ENCODE peak calls at places on chromosomes 5 and 9, in eight cellular contexts. One of them, this sample, is unnamed.

GRCh38 chr9:129697111-129697955 is 31.9 kb downstream of the PRRX2 start:
- DNase-seq in K562: peak; percentile 53
- DNase-seq in NCI-H345: no peak
- DNase-seq in stimulated activated CD8-positive, alpha-beta memory T cell treated with anti-CD3 and anti-CD28 coated beads, Interleukin-7, amount 100 ng/mL, for 1 hour: no peak
- DNase-seq in activated naive CD4-positive, alpha-beta T cell treated with anti-CD3 and anti-CD28 coated beads, Interleukin-2, amount 10 ng/mL, durations not matched to agents 7 days and 5 days: no peak
- DNase-seq in left lung: no peak
- DNase-seq in mucosa of descending colon: peak; percentile 63
- DNase-seq in activated T-helper 1 cell treated with Interleukin-2 at 50 U/mL for 16 hours: no peak
- DNase-seq in this sample: no peak

GRCh38 chr9:128072144-128073021 is 4.4 kb downstream of the SLC25A25 start:
- DNase-seq in activated naive CD4-positive, alpha-beta T cell treated with anti-CD3 and anti-CD28 coated beads, Interleukin-2, amount 10 ng/mL, durations not matched to agents 7 days and 5 days: peak; percentile 44
- DNase-seq in K562: no peak
- DNase-seq in mucosa of descending colon: no peak
- DNase-seq in activated T-helper 1 cell treated with Interleukin-2 at 50 U/mL for 16 hours: peak; percentile 32
- DNase-seq in left lung: no peak
- DNase-seq in NCI-H345: peak; percentile 69
- DNase-seq in stimulated activated CD8-positive, alpha-beta memory T cell treated with anti-CD3 and anti-CD28 coated beads, Interleukin-7, amount 100 ng/mL, for 1 hour: peak; percentile 20
- DNase-seq in this sample: peak; percentile 54

GRCh38 chr5:22908129-22908528 is 55.0 kb upstream of the CDH12 start:
- DNase-seq in activated T-helper 1 cell treated with Interleukin-2 at 50 U/mL for 16 hours: no peak
- DNase-seq in K562: no peak
- DNase-seq in activated naive CD4-positive, alpha-beta T cell treated with anti-CD3 and anti-CD28 coated beads, Interleukin-2, amount 10 ng/mL, durations not matched to agents 7 days and 5 days: no peak
- DNase-seq in NCI-H345: no peak
- DNase-seq in mucosa of descending colon: no peak
- DNase-seq in stimulated activated CD8-positive, alpha-beta memory T cell treated with anti-CD3 and anti-CD28 coated beads, Interleukin-7, amount 100 ng/mL, for 1 hour: no peak
- DNase-seq in left lung: no peak
- DNase-seq in this sample: no peak

GRCh38 chr9:7137571-7137970 is 379.8 kb downstream of the KDM4C start:
- DNase-seq in left lung: no peak
- DNase-seq in stimulated activated CD8-positive, alpha-beta memory T cell treated with anti-CD3 and anti-CD28 coated beads, Interleukin-7, amount 100 ng/mL, for 1 hour: no peak
- DNase-seq in activated naive CD4-positive, alpha-beta T cell treated with anti-CD3 and anti-CD28 coated beads, Interleukin-2, amount 10 ng/mL, durations not matched to agents 7 days and 5 days: no peak
- DNase-seq in NCI-H345: no peak
- DNase-seq in K562: no peak
- DNase-seq in mucosa of descending colon: no peak
- DNase-seq in activated T-helper 1 cell treated with Interleukin-2 at 50 U/mL for 16 hours: no peak
- DNase-seq in this sample: no peak

GRCh38 chr5:170251462-170251861 is 18.7 kb downstream of the C5orf58 start:
- DNase-seq in mucosa of descending colon: no peak
- DNase-seq in activated T-helper 1 cell treated with Interleukin-2 at 50 U/mL for 16 hours: no peak
- DNase-seq in left lung: no peak
- DNase-seq in K562: no peak
- DNase-seq in activated naive CD4-positive, alpha-beta T cell treated with anti-CD3 and anti-CD28 coated beads, Interleukin-2, amount 10 ng/mL, durations not matched to agents 7 days and 5 days: no peak
- DNase-seq in stimulated activated CD8-positive, alpha-beta memory T cell treated with anti-CD3 and anti-CD28 coated beads, Interleukin-7, amount 100 ng/mL, for 1 hour: no peak
- DNase-seq in NCI-H345: peak; percentile 8
- DNase-seq in this sample: no peak

GRCh38 chr5:43523662-43524072 is 8.7 kb upstream of the C5orf34 start:
- DNase-seq in activated naive CD4-positive, alpha-beta T cell treated with anti-CD3 and anti-CD28 coated beads, Interleukin-2, amount 10 ng/mL, durations not matched to agents 7 days and 5 days: no peak
- DNase-seq in NCI-H345: no peak
- DNase-seq in K562: no peak
- DNase-seq in stimulated activated CD8-positive, alpha-beta memory T cell treated with anti-CD3 and anti-CD28 coated beads, Interleukin-7, amount 100 ng/mL, for 1 hour: no peak
- DNase-seq in left lung: no peak
- DNase-seq in activated T-helper 1 cell treated with Interleukin-2 at 50 U/mL for 16 hours: no peak
- DNase-seq in mucosa of descending colon: no peak
- DNase-seq in this sample: no peak

GRCh38 chr5:176878463-176878862 is 20.7 kb downstream of the HK3 start:
- DNase-seq in activated T-helper 1 cell treated with Interleukin-2 at 50 U/mL for 16 hours: no peak
- DNase-seq in left lung: peak; percentile 76
- DNase-seq in stimulated activated CD8-positive, alpha-beta memory T cell treated with anti-CD3 and anti-CD28 coated beads, Interleukin-7, amount 100 ng/mL, for 1 hour: no peak
- DNase-seq in activated naive CD4-positive, alpha-beta T cell treated with anti-CD3 and anti-CD28 coated beads, Interleukin-2, amount 10 ng/mL, durations not matched to agents 7 days and 5 days: no peak
- DNase-seq in mucosa of descending colon: no peak
- DNase-seq in K562: no peak
- DNase-seq in NCI-H345: no peak
- DNase-seq in this sample: no peak

GRCh38 chr5:91486638-91487037 is 103.5 kb upstream of the ARRDC3 start:
- DNase-seq in left lung: no peak
- DNase-seq in activated T-helper 1 cell treated with Interleukin-2 at 50 U/mL for 16 hours: no peak
- DNase-seq in stimulated activated CD8-positive, alpha-beta memory T cell treated with anti-CD3 and anti-CD28 coated beads, Interleukin-7, amount 100 ng/mL, for 1 hour: no peak
- DNase-seq in activated naive CD4-positive, alpha-beta T cell treated with anti-CD3 and anti-CD28 coated beads, Interleukin-2, amount 10 ng/mL, durations not matched to agents 7 days and 5 days: no peak
- DNase-seq in NCI-H345: no peak
- DNase-seq in K562: no peak
- DNase-seq in mucosa of descending colon: no peak
- DNase-seq in this sample: no peak

GRCh38 chr9:4741365-4742031 is 496 bp upstream of the AK3 start:
- DNase-seq in K562: peak; percentile 53
- DNase-seq in NCI-H345: peak; percentile 40
- DNase-seq in activated T-helper 1 cell treated with Interleukin-2 at 50 U/mL for 16 hours: no peak
- DNase-seq in stimulated activated CD8-positive, alpha-beta memory T cell treated with anti-CD3 and anti-CD28 coated beads, Interleukin-7, amount 100 ng/mL, for 1 hour: no peak
- DNase-seq in mucosa of descending colon: peak; percentile 76
- DNase-seq in activated naive CD4-positive, alpha-beta T cell treated with anti-CD3 and anti-CD28 coated beads, Interleukin-2, amount 10 ng/mL, durations not matched to agents 7 days and 5 days: no peak
- DNase-seq in left lung: peak; percentile 79
- DNase-seq in this sample: no peak

This sample was measured in DND-41.